ENCODE peak calls at places on chromosomes 7 and 10, in four cellular contexts. Z is neural progenitor cell; Y is CD8-positive, alpha-beta T cell; A is aorta. R is an unnamed sample. For H3K36me3, the result is how much of the 10 kb centered on the place peaks cover.

GRCh38 chr10:20007426-20007825 is 191.2 kb downstream of the PLXDC2 start:
- DNase-seq in A (no peak), Z (no peak), Y (no peak), R (no peak)

GRCh38 chr7:151079199-151079910 is 1.3 kb downstream of the FASTK start:
- DNase-seq in Z (no peak), Y (peak), A (no peak), R (no peak)

GRCh38 chr7:35802649-35803048 is 1.8 kb downstream of the SEPTIN7 start:
- DNase-seq in Y (peak), A (no peak), Z (peak), R (no peak)

GRCh38 chr7:117949232-117949631 is 76.0 kb upstream of the CTTNBP2 start:
- DNase-seq in A (no peak), Y (no peak), Z (no peak), R (no peak)

GRCh38 chr7:116631676-116632075 is 40.3 kb upstream of the MET start:
- DNase-seq in Y (no peak), A (no peak), Z (no peak), R (no peak)

GRCh38 chr7:81260152-81260551 is 341.3 kb upstream of the SEMA3C start:
- DNase-seq in Y (no peak), Z (no peak), A (no peak), R (no peak)

GRCh38 chr7:45053401-45053800 is 35.4 kb downstream of the NACAD start:
- DNase-seq in Z (no peak), Y (no peak), A (no peak), R (no peak)

GRCh38 chr7:154338709-154339108 is 286.5 kb downstream of the DPP6 start:
- DNase-seq in A (no peak), Y (no peak), Z (peak), R (no peak)

GRCh38 chr7:112080974-112081373 is 125.2 kb downstream of the DOCK4 start:
- DNase-seq in Y (no peak), Z (no peak), A (peak), R (no peak)

GRCh38 chr10:89690027-89690426 is 11.4 kb upstream of the KIF20B start:
- DNase-seq in Z (no peak), Y (no peak), A (no peak), R (no peak)

DNA sequence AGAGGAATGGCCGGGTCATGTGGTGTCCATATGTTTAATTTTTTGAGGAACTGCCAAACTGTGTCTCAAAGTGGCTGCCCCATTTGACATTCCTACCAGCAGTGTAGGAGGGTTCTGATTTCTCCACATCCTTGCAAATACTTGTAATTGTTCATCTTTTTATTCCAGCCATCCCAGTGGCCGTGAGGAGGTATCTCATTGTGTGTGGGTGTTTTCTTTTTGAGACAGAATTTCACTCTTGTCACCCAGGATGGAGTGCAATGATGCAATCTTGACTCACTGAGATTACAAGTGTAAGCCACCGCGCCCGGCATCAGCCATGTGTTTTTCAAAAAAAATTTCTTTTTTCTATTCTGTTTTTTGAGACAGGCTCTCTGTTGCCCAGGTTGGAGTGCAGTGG is 38.7 kb upstream of the DLG5 start:
- DNase-seq in Y (no peak), Z (no peak), A (peak), R (no peak)
- H3K27ac ChIP-seq in Y (no peak), Z (no peak), A (no peak), R (no peak)

GRCh38 chr7:106864298-106865081 is 592 bp upstream of the PIK3CG start:
- DNase-seq in Y (no peak), Z (no peak), A (no peak), R (no peak)
- H3K4me3 ChIP-seq in Y (peak), Z (no peak), A (no peak), R (no peak)

GRCh38 chr7:149010451-149010850 is 17.9 kb downstream of the PDIA4 start:
- DNase-seq in Z (no peak), A (no peak), Y (no peak), R (no peak)

GRCh38 chr7:149013876-149014275 is 14.4 kb downstream of the PDIA4 start:
- DNase-seq in Y (no peak), Z (no peak), A (no peak), R (no peak)

GRCh38 chr7:149014309-149014708 is 14.0 kb downstream of the PDIA4 start:
- DNase-seq in A (no peak), Z (no peak), Y (no peak), R (no peak)

GRCh38 chr7:149007615-149008014 is 20.7 kb downstream of the PDIA4 start:
- DNase-seq in Y (no peak), Z (no peak), A (no peak), R (no peak)

GRCh38 chr7:149011491-149011890 is 16.8 kb downstream of the PDIA4 start:
- DNase-seq in A (no peak), Y (no peak), Z (no peak), R (no peak)
- H3K36me3 ChIP-seq in A (under half), Y (half or more), Z (under half), R (half or more)

GRCh38 chr10:6213908-6214307 is 11.2 kb downstream of the PFKFB3 start:
- DNase-seq in Y (no peak), Z (no peak), A (no peak), R (no peak)

GRCh38 chr10:6211341-6212265 is 8.9 kb downstream of the PFKFB3 start:
- DNase-seq in A (peak), Z (peak), Y (no peak), R (no peak)

GRCh38 chr10:6212806-6213205 is 10.1 kb downstream of the PFKFB3 start:
- DNase-seq in Z (no peak), A (no peak), Y (no peak), R (no peak)

GRCh38 chr10:6213257-6213905 is 10.6 kb downstream of the PFKFB3 start:
- DNase-seq in Y (no peak), Z (no peak), A (no peak), R (no peak)

DNA sequence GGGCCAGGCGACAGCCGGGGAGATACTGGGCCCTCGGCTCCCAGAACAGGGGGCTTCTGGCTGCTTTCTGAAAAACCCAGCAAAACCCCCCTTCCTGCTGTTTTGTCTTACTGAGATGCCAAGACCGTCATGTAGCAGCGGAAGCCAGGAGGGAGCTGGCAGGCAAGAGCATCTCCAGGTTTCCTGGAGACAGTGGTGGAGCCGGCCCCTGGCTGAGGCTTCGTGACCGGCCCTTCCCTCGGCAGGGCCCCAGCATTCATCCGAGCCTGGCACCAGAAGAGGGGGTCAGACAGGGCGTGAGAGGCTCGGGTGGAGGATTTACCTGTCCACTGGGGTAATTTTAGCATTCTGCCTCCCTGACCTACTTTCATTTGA is 9.5 kb downstream of the PFKFB3 start:
- DNase-seq in Y (no peak), Z (no peak), A (no peak), R (no peak)
- H3K27ac ChIP-seq in Y (no peak), Z (no peak), A (no peak), R (no peak)